ENCODE peak calls at places on chromosome 6, in nine cellular contexts. D, E, M, B, I, A, J, T and Y are unnamed samples.

GRCh38 chr6:126475449-126475848 is 135.5 kb downstream of the CENPW start:
- DNase-seq in D (no peak), E (no peak), M (no peak), B (no peak), I (no peak), A (no peak), J (no peak), T (no peak), Y (no peak)

GRCh38 chr6:154993710-154994109 is 1.4 kb upstream of the TIAM2 start:
- DNase-seq in D (no peak), E (no peak), M (no peak), B (no peak), I (no peak), A (no peak), J (no peak), T (no peak), Y (no peak)

GRCh38 chr6:5632348-5632935 is 371.1 kb downstream of the FARS2 start:
- DNase-seq in D (no peak), E (no peak), M (no peak), B (no peak), I (no peak), A (no peak), J (no peak), T (no peak), Y (no peak)

GRCh38 chr6:3373597-3374203 is 83.2 kb downstream of the SLC22A23 start:
- DNase-seq in D (no peak), E (no peak), M (no peak), B (no peak), I (no peak), A (no peak), J (no peak), T (no peak), Y (no peak)

GRCh38 chr6:152244998-152245630 is 392.0 kb downstream of the SYNE1 start:
- DNase-seq in D (no peak), E (no peak), M (no peak), B (no peak), I (no peak), A (no peak), J (no peak), T (no peak), Y (no peak)

GRCh38 chr6:161301338-161301737 is 27.5 kb upstream of the AGPAT4 start:
- DNase-seq in D (no peak), E (no peak), M (no peak), B (peak), I (peak), A (no peak), J (no peak), T (no peak), Y (no peak)

GRCh38 chr6:148969679-148970078 is 222.8 kb downstream of the UST start:
- DNase-seq in D (no peak), E (no peak), M (no peak), B (peak), I (no peak), A (no peak), J (no peak), T (peak), Y (no peak)

GRCh38 chr6:161369339-161369738 is 95.5 kb upstream of the AGPAT4 start:
- DNase-seq in D (no peak), E (peak), M (no peak), B (peak), I (no peak), A (no peak), J (no peak), T (peak), Y (no peak)

GRCh38 chr6:129233458-129234134 is 350.7 kb downstream of the LAMA2 start:
- DNase-seq in D (no peak), E (no peak), M (no peak), B (no peak), I (no peak), A (peak), J (no peak), T (no peak), Y (no peak)

DNA sequence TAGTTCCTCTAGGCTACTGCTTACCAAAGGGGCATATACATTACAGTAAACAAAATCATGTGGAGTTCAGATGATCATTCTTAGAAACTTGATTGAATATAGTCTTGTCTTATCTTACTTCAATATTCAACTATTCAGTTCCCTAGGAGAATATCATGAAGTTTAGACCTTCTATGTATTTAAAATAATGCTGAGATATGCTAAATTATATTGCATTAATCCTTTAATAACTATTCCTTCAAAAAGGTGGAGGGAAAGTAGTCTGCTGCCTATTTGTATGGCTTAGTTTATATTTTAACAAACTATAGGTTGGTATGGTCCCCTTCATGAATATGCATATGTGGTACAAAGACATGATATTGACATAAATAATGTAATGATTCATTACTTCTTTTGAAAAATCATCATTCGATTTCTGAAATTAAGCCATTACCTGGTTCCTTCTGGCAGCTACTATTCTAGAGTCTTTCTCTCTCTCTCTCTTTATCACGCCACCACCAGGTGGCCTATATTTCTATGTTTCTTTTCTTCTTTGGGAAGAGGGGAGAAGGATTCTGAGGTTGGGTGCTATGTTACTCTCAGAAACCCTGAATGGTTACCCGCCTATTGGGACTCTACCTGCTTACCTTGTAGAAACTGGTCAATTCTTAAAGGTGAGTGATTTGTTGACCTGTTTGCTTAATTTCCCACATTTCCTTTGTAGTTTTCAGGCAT is 855.8 kb downstream of the HACE1 start:
- DNase-seq in D (no peak), E (peak), M (no peak), B (no peak), I (no peak), A (no peak), J (no peak), T (no peak), Y (no peak)
- TF ChIP-seq CTCF in D (no peak), E (peak), M (peak), B (no peak), I (no peak), A (no peak), J (no peak), T (no peak), Y (no peak)

GRCh38 chr6:169782966-169783760 is 31.7 kb downstream of the ERMARD start:
- DNase-seq in D (no peak), E (no peak), M (no peak), B (no peak), I (no peak), A (no peak), J (no peak), T (no peak), Y (no peak)

GRCh38 chr6:169778646-169779045 is 27.2 kb downstream of the ERMARD start:
- DNase-seq in D (no peak), E (no peak), M (no peak), B (no peak), I (no peak), A (no peak), J (no peak), T (no peak), Y (no peak)

GRCh38 chr6:169779092-169779815 is 27.8 kb downstream of the ERMARD start:
- DNase-seq in D (no peak), E (no peak), M (no peak), B (no peak), I (no peak), A (no peak), J (no peak), T (no peak), Y (no peak)

GRCh38 chr6:169779896-169780295 is 28.5 kb downstream of the ERMARD start:
- DNase-seq in D (no peak), E (no peak), M (no peak), B (no peak), I (no peak), A (no peak), J (no peak), T (no peak), Y (no peak)

DNA sequence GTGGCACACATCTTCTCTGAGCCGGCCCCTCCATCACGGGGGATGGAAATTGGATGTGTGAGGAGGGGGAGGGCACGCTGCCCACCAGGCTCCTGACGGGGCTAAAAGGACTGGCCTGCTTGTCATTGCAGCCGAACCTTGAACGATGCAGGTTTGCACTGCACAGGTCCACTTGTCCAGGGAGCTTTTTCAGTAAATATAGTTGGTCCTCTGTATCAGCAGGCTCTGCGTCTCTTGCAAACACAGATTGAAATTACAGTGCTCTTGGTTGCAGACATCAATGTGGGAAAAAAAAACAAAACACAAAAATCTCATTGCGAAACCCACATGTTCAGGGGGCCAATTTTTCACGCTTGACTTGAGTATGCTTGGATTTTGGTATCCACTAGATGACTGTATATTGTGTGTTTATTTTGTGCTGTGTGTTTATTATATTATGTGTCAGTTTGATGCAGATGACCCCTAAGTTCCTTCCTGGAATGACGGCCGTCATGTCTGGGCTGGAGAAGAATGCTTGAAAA is 29.2 kb downstream of the ERMARD start:
- DNase-seq in D (no peak), E (no peak), M (no peak), B (peak), I (no peak), A (no peak), J (no peak), T (no peak), Y (no peak)
- TF ChIP-seq CTCF in D (no peak), E (no peak), M (no peak), B (no peak), I (no peak), A (no peak), J (no peak), T (no peak), Y (no peak)

GRCh38 chr6:38234934-38235678 is 404.6 kb downstream of the BTBD9 start:
- DNase-seq in D (no peak), E (no peak), M (no peak), B (no peak), I (no peak), A (peak), J (no peak), T (no peak), Y (no peak)

GRCh38 chr6:38233161-38233791 is 406.5 kb downstream of the BTBD9 start:
- DNase-seq in D (no peak), E (peak), M (no peak), B (no peak), I (no peak), A (no peak), J (no peak), T (no peak), Y (no peak)

GRCh38 chr6:38239719-38240451 is 399.8 kb downstream of the BTBD9 start:
- DNase-seq in D (no peak), E (peak), M (peak), B (no peak), I (no peak), A (no peak), J (no peak), T (no peak), Y (no peak)

DNA sequence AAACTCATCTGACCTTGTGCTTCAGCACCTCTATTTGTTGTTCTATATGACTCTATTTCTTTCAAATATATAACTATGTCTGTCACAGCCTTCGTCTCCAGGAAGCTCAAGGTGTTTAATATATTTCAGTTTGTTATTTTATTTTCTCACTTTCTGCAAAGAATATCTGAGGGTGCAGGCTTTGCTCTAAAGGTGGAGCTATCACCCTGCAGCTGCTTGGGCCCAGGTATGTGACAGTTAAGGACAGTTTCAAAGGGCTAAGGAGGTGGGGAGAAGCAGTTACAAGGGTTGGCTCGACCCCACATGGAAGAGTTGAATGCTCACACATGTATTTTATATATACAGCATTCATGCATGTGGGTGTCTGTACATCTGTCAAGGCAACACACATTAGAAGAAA is 405.6 kb downstream of the BTBD9 start:
- DNase-seq in D (no peak), E (no peak), M (no peak), B (no peak), I (no peak), A (no peak), J (no peak), T (no peak), Y (no peak)
- TF ChIP-seq CTCF in D (no peak), E (peak), M (no peak), B (no peak), I (no peak), A (no peak), J (no peak), T (no peak), Y (no peak)

GRCh38 chr6:96624957-96625356 is 62.0 kb downstream of the FHL5 start:
- DNase-seq in D (no peak), E (no peak), M (no peak), B (no peak), I (no peak), A (no peak), J (no peak), T (no peak), Y (no peak)

GRCh38 chr6:96621983-96622382 is 59.1 kb downstream of the FHL5 start:
- DNase-seq in D (no peak), E (no peak), M (no peak), B (no peak), I (no peak), A (no peak), J (no peak), T (no peak), Y (no peak)

GRCh38 chr6:96620851-96621250 is 57.9 kb downstream of the FHL5 start:
- DNase-seq in D (no peak), E (no peak), M (no peak), B (no peak), I (no peak), A (no peak), J (no peak), T (no peak), Y (no peak)

GRCh38 chr6:96631248-96631647 is 68.3 kb downstream of the FHL5 start:
- DNase-seq in D (no peak), E (peak), M (no peak), B (no peak), I (no peak), A (no peak), J (no peak), T (no peak), Y (no peak)

DNA sequence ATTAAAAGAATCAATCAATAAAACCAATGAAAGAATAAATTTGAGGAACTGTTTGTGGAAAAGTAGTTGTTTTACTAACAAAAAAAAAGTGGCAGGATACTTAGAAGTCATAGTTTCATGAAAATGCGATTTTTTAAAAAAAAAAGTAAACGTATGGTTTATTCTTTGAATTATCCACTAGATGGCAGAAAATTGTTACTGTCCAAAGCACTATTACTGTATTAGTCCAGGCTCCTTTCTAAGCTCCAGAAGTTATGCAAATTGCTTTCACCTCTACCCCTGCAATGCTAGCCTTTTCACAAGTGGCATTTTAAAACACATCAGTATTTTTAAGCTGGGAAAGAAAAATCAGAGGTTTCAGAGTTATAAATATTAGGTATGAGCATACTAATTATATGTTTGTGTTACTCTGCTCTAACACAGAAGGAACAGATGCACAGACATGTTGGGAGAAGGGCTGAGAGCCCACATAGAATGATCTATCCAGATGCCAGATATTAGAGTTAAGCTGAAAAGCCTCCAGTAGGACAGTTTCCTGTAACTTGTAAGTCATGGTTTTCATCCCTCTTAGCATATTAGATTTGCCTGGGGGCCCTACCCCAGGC is 63.9 kb downstream of the FHL5 start:
- DNase-seq in D (no peak), E (peak), M (no peak), B (no peak), I (no peak), A (no peak), J (no peak), T (no peak), Y (no peak)
- TF ChIP-seq CTCF in D (no peak), E (peak), M (peak), B (peak), I (peak), A (peak), J (peak), T (peak), Y (no peak)

GRCh38 chr6:579339-579738 is 77.6 kb downstream of the HUS1B start:
- DNase-seq in D (no peak), E (peak), M (no peak), B (no peak), I (no peak), A (no peak), J (no peak), T (no peak), Y (no peak)
- TF ChIP-seq CTCF in D (no peak), E (peak), M (no peak), B (peak), I (no peak), A (no peak), J (no peak), T (no peak), Y (no peak)

GRCh38 chr6:56770011-56770520 is 127.4 kb upstream of the DST start:
- DNase-seq in D (no peak), E (no peak), M (no peak), B (no peak), I (no peak), A (no peak), J (no peak), T (no peak), Y (no peak)

GRCh38 chr6:56767435-56767834 is 124.7 kb upstream of the DST start:
- DNase-seq in D (no peak), E (no peak), M (no peak), B (no peak), I (no peak), A (no peak), J (no peak), T (no peak), Y (no peak)

GRCh38 chr6:56766806-56767178 is 124.1 kb upstream of the DST start:
- DNase-seq in D (no peak), E (peak), M (no peak), B (peak), I (no peak), A (peak), J (no peak), T (no peak), Y (no peak)

GRCh38 chr6:56766139-56766805 is 123.6 kb upstream of the DST start:
- DNase-seq in D (no peak), E (no peak), M (no peak), B (no peak), I (no peak), A (no peak), J (no peak), T (no peak), Y (no peak)

DNA sequence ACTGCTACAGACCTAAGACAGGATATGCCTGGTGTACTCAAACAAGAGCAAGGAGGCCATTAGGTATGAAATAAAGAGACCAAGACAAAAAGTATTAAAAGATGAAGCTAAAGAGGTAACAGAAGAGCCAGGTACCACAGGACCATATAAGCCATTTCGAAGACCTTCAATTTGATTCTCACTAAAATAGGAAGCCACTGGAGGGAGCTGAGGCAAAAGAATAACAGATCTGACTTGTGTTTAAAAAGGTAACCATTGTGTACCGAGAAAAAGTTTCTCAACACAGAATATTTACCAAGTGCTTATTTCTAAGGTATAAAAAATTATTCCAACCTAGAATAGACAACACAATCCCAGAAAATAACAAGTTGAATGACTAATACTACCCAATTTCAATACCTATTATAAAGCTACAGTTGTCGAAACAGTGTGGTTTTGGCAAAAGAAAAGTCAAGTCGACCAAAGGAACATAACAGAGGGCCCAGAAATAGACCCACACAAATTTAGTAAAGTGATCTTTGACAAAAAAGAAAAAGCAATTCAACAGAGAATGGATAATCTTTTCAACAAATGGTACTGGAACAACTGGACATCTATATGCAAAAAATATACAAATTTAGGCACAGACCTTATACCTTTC is 125.3 kb upstream of the DST start:
- DNase-seq in D (no peak), E (peak), M (no peak), B (no peak), I (no peak), A (no peak), J (no peak), T (no peak), Y (no peak)
- TF ChIP-seq CTCF in D (no peak), E (peak), M (no peak), B (no peak), I (no peak), A (no peak), J (no peak), T (no peak), Y (no peak)

GRCh38 chr6:38973178-38974057 is 75.2 kb upstream of the GLP1R start:
- DNase-seq in D (peak), E (peak), M (peak), B (peak), I (no peak), A (peak), J (no peak), T (no peak), Y (no peak)
- TF ChIP-seq CTCF in D (peak), E (peak), M (peak), B (peak), I (peak), A (peak), J (peak), T (peak), Y (no peak)